ENCODE peak calls at places on chromosomes 13 and 19, in four cellular contexts. B is RWPE1, I is SK-N-SH, R is heart right ventricle. K is an unnamed sample.

GRCh38 chr19:40452016-40452415 is 7.9 kb upstream of the SERTAD3 start:
- DNase-seq in B (no peak), R (no peak), I (no peak), K (no peak)

GRCh38 chr13:111371211-111371610 is 50.8 kb downstream of the TEX29 start:
- DNase-seq in B (no peak), R (no peak), I (no peak), K (no peak)

GRCh38 chr13:87666826-87667225 is 4.3 kb upstream of the SLITRK5 start:
- DNase-seq in B (no peak), I (no peak), R (no peak), K (no peak)

GRCh38 chr13:108305655-108306054 is 36.1 kb downstream of the TNFSF13B start:
- DNase-seq in I (no peak), B (no peak), R (no peak), K (no peak)

GRCh38 chr13:32659736-32660135 is 73.5 kb downstream of the PDS5B start:
- DNase-seq in B (no peak), R (no peak), I (no peak), K (no peak)

GRCh38 chr13:40058757-40059236 is 403.3 kb downstream of the COG6 start:
- DNase-seq in R (no peak), I (no peak), B (no peak), K (no peak)

GRCh38 chr19:29635963-29636362 is 29.3 kb upstream of the PLEKHF1 start:
- DNase-seq in R (no peak), I (no peak), B (no peak), K (no peak)

GRCh38 chr13:110907951-110908898 is 6.6 kb downstream of the ANKRD10 start:
- DNase-seq in I (no peak), R (no peak), B (peak), K (peak)

GRCh38 chr13:76632388-76633044 is 253.7 kb downstream of the KCTD12 start:
- DNase-seq in R (no peak), I (no peak), B (no peak), K (no peak)

GRCh38 chr13:60392136-60392535 is 4.9 kb upstream of the TDRD3 start:
- DNase-seq in B (no peak), R (no peak), I (no peak), K (no peak)

GRCh38 chr13:66074018-66074615 is 1156.0 kb downstream of the PCDH9 start:
- DNase-seq in B (no peak), R (no peak), I (no peak), K (no peak)

GRCh38 chr13:24261566-24261965 is 47.8 kb upstream of the C1QTNF9 start:
- DNase-seq in B (no peak), R (no peak), I (no peak), K (no peak)

GRCh38 chr13:37878496-37878895 is 8.9 kb upstream of the TRPC4 start:
- DNase-seq in R (no peak), I (no peak), B (no peak), K (no peak)

GRCh38 chr19:51799311-51799997 is 4.5 kb downstream of the FPR3 start:
- DNase-seq in R (peak), B (peak), I (peak), K (peak)

GRCh38 chr13:113357529-113357928 is 6.4 kb downstream of the GRTP1 start:
- DNase-seq in I (no peak), B (no peak), R (no peak), K (no peak)

GRCh38 chr19:55319786-55320185 is 5.4 kb downstream of the TMEM150B start:
- DNase-seq in R (peak), I (peak), B (peak), K (peak)

GRCh38 chr19:38617283-38617763 is 430 bp downstream of the MAP4K1 start:
- DNase-seq in I (no peak), B (no peak), R (no peak), K (no peak)

GRCh38 chr13:45269204-45269603 is 68.4 kb upstream of the KCTD4 start:
- DNase-seq in I (no peak), R (no peak), B (no peak), K (no peak)

GRCh38 chr19:6233051-6233826 is 46.5 kb downstream of the MLLT1 start:
- DNase-seq in B (no peak), R (peak), I (no peak), K (peak)

GRCh38 chr13:49310251-49310650 is 62.5 kb downstream of the CDADC1 start:
- DNase-seq in B (no peak), R (no peak), I (no peak), K (no peak)

GRCh38 chr13:45466359-45466758 is 1.6 kb downstream of the COG3 start:
- DNase-seq in I (no peak), B (no peak), R (no peak), K (no peak)

GRCh38 chr13:44455781-44456180 is 82.2 kb downstream of the SERP2 start:
- DNase-seq in B (no peak), R (no peak), I (no peak), K (no peak)

GRCh38 chr19:40365613-40366401 is 17.3 kb downstream of the PLD3 start:
- DNase-seq in I (peak), B (peak), R (peak), K (peak)

GRCh38 chr13:40672310-40673060 is 6.0 kb upstream of the FOXO1 start:
- DNase-seq in B (peak), I (peak), R (no peak), K (no peak)

GRCh38 chr13:71055644-71056043 is 811.4 kb downstream of the DACH1 start:
- DNase-seq in R (no peak), I (no peak), B (no peak), K (no peak)

GRCh38 chr13:51957377-51958216 is 53.7 kb downstream of the ATP7B start:
- DNase-seq in I (no peak), R (no peak), B (no peak), K (no peak)

GRCh38 chr13:98315466-98315865 is 138.4 kb upstream of the RNF113B start:
- DNase-seq in B (no peak), R (no peak), I (no peak), K (no peak)

GRCh38 chr19:51354742-51355148 is 11.4 kb downstream of the ETFB start:
- DNase-seq in B (no peak), I (peak), R (no peak), K (no peak)

DNA sequence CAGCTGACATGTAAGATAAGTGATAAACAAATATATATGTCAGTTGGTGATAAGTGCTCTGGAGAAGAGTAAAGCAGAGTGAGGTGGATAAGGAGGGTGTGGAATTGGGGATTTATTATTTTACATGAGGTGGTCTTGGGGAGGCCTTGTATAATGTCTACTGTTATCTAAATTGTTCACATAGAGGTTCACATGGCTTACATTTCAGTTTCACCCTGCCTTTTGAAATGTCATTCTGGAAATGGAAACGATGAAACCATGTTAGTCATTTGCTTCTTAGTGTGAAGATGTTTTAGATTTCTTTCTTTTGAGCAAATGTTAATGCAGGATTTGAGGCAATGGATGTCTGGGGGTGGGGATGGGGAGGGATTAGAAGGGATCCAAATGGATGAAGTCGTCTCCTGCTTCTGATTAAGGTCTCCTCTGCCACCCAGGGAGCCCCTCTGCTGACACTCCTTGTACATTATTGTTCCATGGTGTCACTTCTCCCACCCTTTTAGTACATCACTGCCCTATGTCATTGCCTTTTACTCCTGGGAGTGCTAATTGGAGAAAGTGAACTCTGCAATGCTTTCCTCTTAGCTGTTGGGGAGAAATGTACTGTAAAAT is 14.0 kb downstream of the B3GLCT start:
- DNase-seq in B (no peak), R (no peak), I (no peak), K (no peak)
- H3K27ac ChIP-seq in B (no peak), R (no peak), I (no peak), K (peak)

DNA sequence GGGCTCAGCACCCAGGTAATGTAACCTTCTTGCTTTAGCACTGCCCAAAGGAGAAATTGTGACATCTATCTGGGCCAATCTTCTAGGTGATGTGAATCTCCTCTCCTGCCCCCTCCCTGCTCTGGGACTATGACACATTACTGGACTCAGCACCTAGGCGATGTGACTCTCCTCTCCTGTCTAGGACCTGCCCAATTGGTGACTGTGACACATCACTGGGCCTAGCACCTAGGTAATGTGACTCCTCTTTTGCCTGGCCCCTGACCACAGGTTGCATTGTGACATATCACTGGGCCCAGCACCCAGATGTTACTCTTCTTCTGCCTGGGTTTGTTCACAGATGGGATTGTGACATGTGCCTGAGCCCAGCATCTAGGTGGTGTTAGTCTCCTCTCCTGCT is 45.0 kb downstream of the ZNF85 start:
- DNase-seq in B (no peak), R (no peak), I (no peak), K (no peak)
- H3K27ac ChIP-seq in B (no peak), R (no peak), I (no peak), K (no peak)

GRCh38 chr19:17553256-17553655 is 2.2 kb upstream of the COLGALT1 start:
- DNase-seq in I (no peak), B (peak), R (peak), K (peak)
- H3K27ac ChIP-seq in I (peak), B (peak), R (peak), K (peak)

GRCh38 chr19:45076029-45076850 is at the start of gene ZNF296:
- DNase-seq in B (peak), I (no peak), R (peak), K (peak)
- H3K27ac ChIP-seq in B (peak), I (no peak), R (peak), K (no peak)

GRCh38 chr19:46863818-46864629 is 3.2 kb downstream of the ARHGAP35 start:
- DNase-seq in I (peak), B (peak), R (no peak), K (no peak)

GRCh38 chr19:46862974-46863632 is 2.3 kb downstream of the ARHGAP35 start:
- DNase-seq in R (no peak), B (no peak), I (no peak), K (peak)

GRCh38 chr19:46868444-46868843 is 7.6 kb downstream of the ARHGAP35 start:
- DNase-seq in B (no peak), I (no peak), R (no peak), K (no peak)

GRCh38 chr19:46862504-46862835 is 1.7 kb downstream of the ARHGAP35 start:
- DNase-seq in B (no peak), I (no peak), R (no peak), K (no peak)

GRCh38 chr19:46866407-46867132 is 5.8 kb downstream of the ARHGAP35 start:
- DNase-seq in B (no peak), R (no peak), I (no peak), K (no peak)
- H3K27ac ChIP-seq in B (peak), R (no peak), I (peak), K (peak)

DNA sequence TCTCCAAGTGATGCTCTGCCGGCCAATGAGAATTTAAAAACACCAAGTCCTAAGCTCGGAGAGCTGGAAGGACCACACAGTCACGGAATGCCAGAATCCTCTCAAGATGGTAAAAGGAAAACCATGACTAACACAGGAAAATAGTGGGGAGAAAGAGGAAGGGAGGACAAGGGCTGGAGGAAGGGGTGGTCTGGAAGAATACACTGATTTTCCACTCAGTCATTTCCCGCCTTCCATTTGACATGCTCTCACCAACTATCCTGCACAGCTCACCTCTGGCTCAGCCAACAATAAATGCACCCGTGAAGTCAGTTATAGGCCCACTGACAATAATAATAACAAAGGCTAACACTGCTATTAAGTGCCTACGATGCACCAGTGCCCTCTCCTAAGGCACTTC is 31.5 kb downstream of the SLC7A1 start:
- DNase-seq in I (no peak), R (no peak), B (no peak), K (no peak)
- H3K27ac ChIP-seq in I (no peak), R (no peak), B (peak), K (no peak)

GRCh38 chr13:109880371-109881346 is 94.3 kb upstream of the IRS2 start:
- DNase-seq in I (no peak), B (no peak), R (no peak), K (peak)
- H3K27ac ChIP-seq in I (no peak), B (no peak), R (no peak), K (no peak)